ENCODE peak calls at places on chromosome 11, in nine cellular contexts. F is tibial artery, O is lower lobe of right lung, V is tibial nerve, Y is thoracic aorta, J is body of pancreas, L is upper lobe of right lung, I is lung, Q is endodermal cell. A is an unnamed sample.

GRCh38 chr11:57890521-57890920 is 128.9 kb downstream of the CTNND1 start:
- DNase-seq in F (no peak), O (no peak), V (no peak), Y (no peak), J (no peak), L (no peak), I (no peak), Q (no peak), A (no peak)

GRCh38 chr11:57778318-57779037 is 16.9 kb downstream of the CTNND1 start:
- DNase-seq in F (peak), O (peak), V (peak), Y (peak), J (peak), L (peak), I (peak), Q (peak), A (no peak)

GRCh38 chr11:35725880-35726279 is 63.3 kb downstream of the TRIM44 start:
- DNase-seq in F (no peak), O (no peak), V (peak), Y (no peak), J (peak), L (no peak), I (no peak), Q (no peak), A (no peak)

GRCh38 chr11:11641581-11641980 is 19.8 kb upstream of the GALNT18 start:
- DNase-seq in F (no peak), O (no peak), V (no peak), Y (no peak), J (no peak), L (no peak), I (no peak), Q (no peak), A (no peak)

GRCh38 chr11:13268791-13269190 is 8.8 kb upstream of the BMAL1 start:
- DNase-seq in F (no peak), O (no peak), V (no peak), Y (no peak), J (no peak), L (no peak), I (no peak), Q (no peak), A (no peak)

GRCh38 chr11:84468255-84468654 is 1158.9 kb downstream of the DLG2 start:
- DNase-seq in F (no peak), O (no peak), V (no peak), Y (no peak), J (no peak), L (no peak), I (no peak), Q (no peak), A (no peak)

GRCh38 chr11:57251491-57252104 is 14.5 kb upstream of the APLNR start:
- DNase-seq in F (no peak), O (no peak), V (peak), Y (no peak), J (peak), L (no peak), I (no peak), Q (no peak), A (no peak)

GRCh38 chr11:14054708-14055107 is 92.2 kb downstream of the SPON1 start:
- DNase-seq in F (peak), O (no peak), V (no peak), Y (no peak), J (peak), L (no peak), I (no peak), Q (no peak), A (no peak)

GRCh38 chr11:113203332-113203731 is 111.1 kb upstream of the TTC12 start:
- DNase-seq in F (no peak), O (no peak), V (no peak), Y (no peak), J (no peak), L (no peak), I (no peak), Q (no peak), A (no peak)

GRCh38 chr11:115674176-115674575 is 170.0 kb upstream of the CADM1 start:
- DNase-seq in F (no peak), O (no peak), V (no peak), Y (no peak), J (no peak), L (no peak), I (no peak), Q (peak), A (no peak)

GRCh38 chr11:92693146-92693545 is 276.3 kb upstream of the MTNR1B start:
- DNase-seq in F (no peak), O (no peak), V (no peak), Y (no peak), J (no peak), L (no peak), I (no peak), Q (no peak), A (no peak)

GRCh38 chr11:68418671-68419070 is 41.9 kb upstream of the PPP6R3 start:
- DNase-seq in F (no peak), O (no peak), V (no peak), Y (no peak), J (no peak), L (no peak), I (no peak), Q (no peak), A (no peak)

GRCh38 chr11:69141742-69142141 is 14.0 kb upstream of the SMIM38 start:
- DNase-seq in F (no peak), O (no peak), V (no peak), Y (no peak), J (no peak), L (peak), I (no peak), Q (no peak), A (no peak)

DNA sequence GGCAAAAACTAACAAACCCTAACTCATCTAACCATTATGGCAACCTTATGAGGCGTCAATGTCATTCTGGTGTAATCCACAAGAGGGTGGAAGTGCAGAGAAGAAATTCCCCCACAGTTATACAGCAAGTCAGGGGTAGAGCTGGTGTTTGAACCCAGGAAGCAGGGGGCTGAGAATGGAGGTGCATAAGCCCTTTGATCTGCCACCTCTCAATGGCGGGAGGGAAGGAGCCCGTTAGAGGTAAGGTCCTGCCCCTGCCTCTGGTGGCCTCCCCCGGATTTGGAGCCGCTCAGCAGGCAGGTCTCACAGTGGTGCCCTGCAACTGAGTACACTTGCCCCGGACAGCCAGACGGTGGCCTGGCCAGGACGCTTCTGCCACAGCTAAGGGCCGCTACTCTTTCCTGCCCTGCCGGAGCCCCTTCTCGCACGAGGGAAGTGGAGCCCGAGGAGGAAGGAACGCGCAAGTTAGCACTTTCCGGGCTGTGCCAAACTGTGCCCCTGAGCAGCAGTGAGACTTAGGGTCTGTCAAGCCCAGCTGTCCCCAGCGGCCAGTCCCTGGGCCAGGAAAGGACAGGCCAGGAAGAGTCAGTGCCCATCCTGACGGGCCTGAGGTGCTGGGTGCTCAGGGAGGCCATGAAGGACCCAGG is 1.1 kb downstream of the FXYD2 start:
- DNase-seq in F (no peak), O (no peak), V (no peak), Y (no peak), J (peak), L (peak), I (no peak), Q (peak), A (no peak)
- TF ChIP-seq CTCF in F (no peak), O (peak), V (no peak), Y (no peak), J (peak), L (peak), I (no peak), Q (peak), A (no peak)

GRCh38 chr11:105269862-105270261 is 130.3 kb upstream of the CARD18 start:
- DNase-seq in F (no peak), O (no peak), V (no peak), Y (no peak), J (no peak), L (no peak), I (no peak), Q (no peak), A (no peak)
- H3K27ac ChIP-seq in F (no peak), O (no peak), V (no peak), Y (no peak), J (no peak), L (no peak), I (no peak), Q (no peak), A (no peak)

GRCh38 chr11:50275133-50275532 is 242.5 kb downstream of the OR4C45 start:
- DNase-seq in F (no peak), O (no peak), V (no peak), Y (no peak), J (no peak), L (no peak), I (no peak), Q (no peak), A (no peak)

GRCh38 chr11:50278756-50279155 is 246.1 kb downstream of the OR4C45 start:
- DNase-seq in F (no peak), O (no peak), V (no peak), Y (no peak), J (no peak), L (no peak), I (no peak), Q (no peak), A (no peak)
- TF ChIP-seq CTCF in F (no peak), O (no peak), V (no peak), Y (no peak), J (no peak), L (no peak), I (no peak), Q (no peak), A (no peak)

GRCh38 chr11:102853956-102854355 is 10.5 kb upstream of the MMP3 start:
- DNase-seq in F (no peak), O (no peak), V (no peak), Y (no peak), J (peak), L (no peak), I (no peak), Q (no peak), A (no peak)
- H3K27ac ChIP-seq in F (no peak), O (no peak), V (peak), Y (no peak), J (no peak), L (no peak), I (no peak), Q (no peak), A (no peak)

GRCh38 chr11:62621567-62622470 is at the start of gene B3GAT3:
- DNase-seq in F (peak), O (peak), V (peak), Y (peak), J (peak), L (peak), I (peak), Q (peak), A (peak)

GRCh38 chr11:62622476-62622875 is 690 bp upstream of the B3GAT3 start:
- DNase-seq in F (no peak), O (no peak), V (no peak), Y (no peak), J (no peak), L (no peak), I (no peak), Q (no peak), A (no peak)

GRCh38 chr11:62632492-62632891 is 10.7 kb upstream of the B3GAT3 start:
- DNase-seq in F (no peak), O (no peak), V (no peak), Y (no peak), J (no peak), L (no peak), I (no peak), Q (no peak), A (no peak)

DNA sequence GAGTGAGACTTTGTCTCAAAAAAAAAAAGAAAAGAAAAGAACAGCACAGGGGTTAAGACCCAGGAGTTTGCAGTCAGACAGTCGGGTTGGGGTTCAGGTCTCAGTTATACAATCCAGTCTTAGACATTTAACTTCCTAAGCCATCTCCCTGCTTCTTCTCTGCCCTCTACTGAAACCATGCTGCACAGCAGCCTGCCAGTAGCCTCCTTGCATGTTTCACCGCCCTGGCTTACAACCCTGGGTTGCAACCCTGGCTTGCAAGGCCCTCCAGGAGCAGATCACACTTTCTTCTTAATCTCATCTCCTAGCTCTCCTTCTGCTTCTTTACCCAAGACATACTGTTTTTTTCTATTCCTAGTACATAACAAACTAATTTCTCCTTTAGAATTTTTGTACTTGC is 5.9 kb upstream of the B3GAT3 start:
- DNase-seq in F (no peak), O (no peak), V (no peak), Y (no peak), J (no peak), L (no peak), I (no peak), Q (no peak), A (no peak)
- TF ChIP-seq CTCF in F (no peak), O (no peak), V (no peak), Y (no peak), J (no peak), L (no peak), I (no peak), Q (no peak), A (no peak)

A was measured in ascending aorta.